ENCODE peak calls at places on chromosomes 1 and 21, in four cellular contexts. P is H9, Y is IMR-90, A is neuronal stem cell. D is an unnamed sample.

GRCh38 chr1:234645474-234645953 is 35.5 kb upstream of the IRF2BP2 start:
- DNase-seq in A (no peak), Y (no peak), P (no peak), D (peak; percentile 30)

GRCh38 chr21:44054710-44055109 is 42.6 kb downstream of the TRAPPC10 start:
- DNase-seq in Y (peak; percentile 56), A (no peak), P (no peak), D (no peak)

GRCh38 chr1:153962088-153963029 is 978 bp downstream of the SLC39A1 start:
- DNase-seq in A (no peak), Y (peak; percentile 60), P (no peak), D (peak; percentile 85)

GRCh38 chr1:109299087-109299983 is 7.5 kb downstream of the MYBPHL start:
- DNase-seq in Y (peak; percentile 97), A (no peak), P (no peak), D (peak; percentile 84)

GRCh38 chr1:48246727-48247126 is 24.2 kb downstream of the SLC5A9 start:
- DNase-seq in P (no peak), Y (no peak), A (no peak), D (no peak)

GRCh38 chr21:44653656-44654575 is 543 bp downstream of the KRTAP12-4 start:
- DNase-seq in P (no peak), Y (no peak), A (no peak), D (no peak)

GRCh38 chr1:40161888-40162397 is 756 bp downstream of the RLF start:
- DNase-seq in Y (peak; percentile 4), A (no peak), P (no peak), D (no peak)

GRCh38 chr1:36576118-36576517 is 93.4 kb upstream of the CSF3R start:
- DNase-seq in A (peak; percentile 72), Y (peak; percentile 19), P (peak; percentile 89), D (peak; percentile 47)

GRCh38 chr1:232904566-232904965 is 45.8 kb upstream of the NTPCR start:
- DNase-seq in A (no peak), P (no peak), Y (peak; percentile 89), D (no peak)

GRCh38 chr1:20115479-20115878 is 3.9 kb downstream of the PLA2G2D start:
- DNase-seq in P (no peak), Y (no peak), A (no peak), D (no peak)

GRCh38 chr1:39691383-39692151 is at the start of gene HPCAL4:
- DNase-seq in Y (peak; percentile 46), A (peak; percentile 93), P (peak; percentile 97), D (peak; percentile 86)

GRCh38 chr1:68358439-68358838 is 91.3 kb downstream of the RPE65 start:
- DNase-seq in A (no peak), P (no peak), Y (peak; percentile 8), D (no peak)

GRCh38 chr21:46079357-46080170 is 18.3 kb upstream of the COL6A2 start:
- DNase-seq in A (no peak), Y (peak; percentile 96), P (peak; percentile 19), D (no peak)

GRCh38 chr21:44532712-44533111 is 7.3 kb downstream of the KRTAP10-1 start:
- DNase-seq in A (no peak), P (peak; percentile 27), Y (no peak), D (no peak)

GRCh38 chr1:154955039-154955717 is 721 bp downstream of the PBXIP1 start:
- DNase-seq in A (peak; percentile 84), Y (peak; percentile 82), P (peak; percentile 68), D (peak; percentile 72)

GRCh38 chr1:32703479-32704291 is 1.1 kb upstream of the SYNC start:
- DNase-seq in P (no peak), Y (peak; percentile 99), A (no peak), D (peak; percentile 28)

GRCh38 chr1:11654571-11655262 is at the start of gene FBXO44:
- DNase-seq in P (peak; percentile 91), A (peak; percentile 54), Y (no peak), D (no peak)

GRCh38 chr1:91745649-91746383 is 140.1 kb downstream of the TGFBR3 start:
- DNase-seq in Y (no peak), A (no peak), P (no peak), D (no peak)

GRCh38 chr1:22601610-22602009 is 34.8 kb upstream of the C1QA start:
- DNase-seq in A (no peak), P (no peak), Y (no peak), D (no peak)

GRCh38 chr1:22602060-22602740 is 34.2 kb upstream of the C1QA start:
- DNase-seq in A (no peak), P (no peak), Y (no peak), D (no peak)

GRCh38 chr1:22600817-22601605 is 35.4 kb upstream of the C1QA start:
- DNase-seq in Y (no peak), P (no peak), A (no peak), D (no peak)

GRCh38 chr1:22598736-22599135 is 35.4 kb downstream of the EPHA8 start:
- DNase-seq in A (no peak), Y (no peak), P (no peak), D (no peak)

GRCh38 chr1:22600071-22600816 is 36.2 kb upstream of the C1QA start:
- DNase-seq in A (no peak), P (peak; percentile 68), Y (no peak), D (no peak)
- H3K23ac ChIP-seq in A (no peak overlapping the region), P (no peak overlapping the region), Y (no peak overlapping the region), D (no peak overlapping the region)

GRCh38 chr1:198528376-198528775 is 12.1 kb downstream of the ATP6V1G3 start:
- DNase-seq in Y (peak; percentile 54), P (no peak), A (no peak), D (no peak)

GRCh38 chr1:198517623-198518022 is 22.9 kb downstream of the ATP6V1G3 start:
- DNase-seq in P (no peak), A (no peak), Y (no peak), D (no peak)

GRCh38 chr1:198520524-198521254 is 19.8 kb downstream of the ATP6V1G3 start:
- DNase-seq in A (no peak), P (no peak), Y (no peak), D (no peak)

GRCh38 chr1:198519639-198520501 is 20.6 kb downstream of the ATP6V1G3 start:
- DNase-seq in Y (no peak), A (no peak), P (no peak), D (peak; percentile 3)

GRCh38 chr1:198523183-198523942 is 17.1 kb downstream of the ATP6V1G3 start:
- DNase-seq in P (no peak), A (no peak), Y (no peak), D (no peak)
- H3K4me1 ChIP-seq in P (peaks cover 9% of the 10 kb centered on the region), A (no peaks in the 10 kb centered on the region), Y (peaks cover 2% of the 10 kb centered on the region), D (no peaks in the 10 kb centered on the region)

DNA sequence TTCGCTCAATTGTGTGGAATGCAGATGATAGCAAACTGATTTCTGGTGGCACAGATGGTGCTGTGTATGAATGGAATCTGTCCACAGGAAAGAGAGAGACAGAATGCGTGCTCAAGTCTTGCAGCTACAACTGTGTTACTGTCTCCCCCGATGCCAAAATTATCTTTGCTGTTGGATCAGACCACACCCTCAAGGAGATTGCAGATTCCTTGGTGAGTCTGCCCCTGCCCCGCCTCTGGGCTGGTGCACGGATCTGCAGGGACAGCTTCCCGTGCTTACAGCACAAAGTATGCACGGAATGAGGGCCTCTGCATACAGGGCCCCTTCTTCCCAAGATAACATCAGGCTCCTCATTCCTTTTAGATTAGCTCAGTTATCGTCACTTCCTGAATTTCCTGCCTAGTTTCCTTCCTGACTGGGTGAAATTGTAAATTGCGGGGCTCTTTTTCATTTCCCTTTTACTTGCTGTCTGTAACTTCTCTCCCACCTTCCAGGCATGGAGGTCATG is 34.6 kb downstream of the CFAP57 start:
- DNase-seq in Y (peak; percentile 98), P (peak; percentile 94), A (no peak), D (peak; percentile 99)
- H3K23ac ChIP-seq in Y (peak overlapping the region; percentile 95), P (no peak overlapping the region), A (no peak overlapping the region), D (no peak overlapping the region)

GRCh38 chr1:181257117-181257516 is 168.6 kb downstream of the IER5 start:
- DNase-seq in P (no peak), A (no peak), Y (no peak), D (no peak)
- H3K4me1 ChIP-seq in P (no peaks in the 10 kb centered on the region), A (peaks cover 2% of the 10 kb centered on the region), Y (no peaks in the 10 kb centered on the region), D (no peaks in the 10 kb centered on the region)

DNA sequence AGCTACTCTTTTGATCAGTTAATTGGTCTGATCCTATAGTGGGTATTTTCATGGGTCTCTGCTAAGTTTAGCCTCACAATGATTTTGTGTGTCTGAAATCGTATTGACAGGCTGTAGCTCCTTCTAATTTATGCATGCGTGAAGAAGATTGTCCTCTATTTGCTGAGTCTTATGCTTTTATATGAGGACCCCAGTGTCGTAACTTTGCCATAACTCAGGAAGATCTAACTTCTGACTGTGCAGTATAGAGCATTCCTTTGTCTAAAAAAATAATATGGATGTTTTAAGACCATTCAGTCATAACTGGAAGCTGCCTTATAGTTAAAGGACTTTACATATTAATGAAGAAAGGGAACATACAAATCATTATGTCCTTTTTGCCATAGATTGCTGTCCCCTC is 73.3 kb downstream of the CAMTA1 start:
- DNase-seq in P (no peak), Y (no peak), A (no peak), D (peak; percentile 23)
- H3K23ac ChIP-seq in P (no peak overlapping the region), Y (no peak overlapping the region), A (no peak overlapping the region), D (no peak overlapping the region)

GRCh38 chr1:223338811-223339746 is 24.9 kb downstream of the SUSD4 start:
- DNase-seq in P (no peak), Y (peak; percentile 41), A (no peak), D (no peak)
- H3K4me1 ChIP-seq in P (no peaks in the 10 kb centered on the region), Y (no peaks in the 10 kb centered on the region), A (peaks cover 16% of the 10 kb centered on the region), D (peaks cover 18% of the 10 kb centered on the region)

DNA sequence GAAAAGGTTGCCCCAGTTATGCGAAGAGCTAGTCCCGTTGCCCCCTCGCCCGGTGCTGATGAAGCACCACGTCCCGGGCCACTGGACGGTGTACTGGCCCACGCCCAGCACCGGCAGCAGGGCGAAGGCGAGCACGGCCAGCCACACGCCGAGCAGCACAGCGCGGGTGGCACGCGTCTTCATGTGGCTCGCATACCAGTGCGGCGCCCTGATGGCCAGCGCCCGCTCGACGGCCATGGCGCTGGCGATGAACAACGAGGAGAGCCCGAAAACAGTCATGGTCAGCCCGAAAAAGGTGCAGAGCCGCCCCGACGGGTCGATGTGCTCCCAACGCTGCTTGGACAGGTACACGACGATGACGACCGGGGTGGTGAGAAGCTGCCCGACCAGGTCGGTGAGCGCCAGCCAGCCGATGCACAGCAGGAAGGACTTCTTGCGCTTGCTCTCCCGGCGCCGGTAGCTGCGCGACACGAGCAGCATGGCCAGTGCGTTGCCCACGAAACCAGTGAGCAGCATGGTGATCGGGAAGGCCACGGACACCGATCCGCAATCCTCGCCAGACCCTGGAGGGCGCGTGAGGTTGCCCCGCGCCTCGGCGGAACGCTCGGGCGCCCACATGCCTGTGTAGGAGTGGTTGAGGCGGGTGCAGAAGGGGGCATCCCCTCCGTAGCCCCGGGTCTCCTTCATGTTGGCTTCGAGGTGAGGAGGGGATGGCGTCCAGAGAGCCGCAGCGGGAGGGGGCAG is 553 bp downstream of the PTGER3 start:
- DNase-seq in Y (no peak), P (peak; percentile 62), A (no peak), D (peak; percentile 62)
- H3K23ac ChIP-seq in Y (peak overlapping the region; percentile 31), P (no peak overlapping the region), A (peak overlapping the region; percentile 95), D (no peak overlapping the region)

GRCh38 chr21:41929248-41929647 is 24.6 kb downstream of the C2CD2 start:
- DNase-seq in P (no peak), Y (no peak), A (no peak), D (no peak)

GRCh38 chr21:41926068-41926806 is 27.6 kb downstream of the C2CD2 start:
- DNase-seq in Y (peak; percentile 66), A (no peak), P (no peak), D (peak; percentile 23)

GRCh38 chr21:41928621-41929220 is 25.1 kb downstream of the C2CD2 start:
- DNase-seq in P (no peak), Y (no peak), A (no peak), D (no peak)

GRCh38 chr21:41926807-41927171 is 27.0 kb downstream of the C2CD2 start:
- DNase-seq in A (no peak), P (no peak), Y (no peak), D (no peak)

GRCh38 chr21:41927727-41928409 is 25.9 kb downstream of the C2CD2 start:
- DNase-seq in P (no peak), A (no peak), Y (no peak), D (no peak)
- H3K4me1 ChIP-seq in P (peaks cover 4% of the 10 kb centered on the region), A (peaks cover 2% of the 10 kb centered on the region), Y (peaks cover 25% of the 10 kb centered on the region), D (peaks cover 13% of the 10 kb centered on the region)

D was measured in trophoblast cell.